ENCODE peak calls at places on chromosomes 7 and 10, in ten cellular contexts. One of them, this sample, is unnamed.
A peak's percentile ranks its signal among the peaks of the same experiment; 100 is the strongest.

GRCh38 chr7:25795824-25796235 is 356.2 kb upstream of the NFE2L3 start:
- DNase-seq in left ventricle myocardium inferior: no peak
- DNase-seq in aorta: no peak
- DNase-seq in GM23338: no peak
- DNase-seq in stimulated activated naive B cell treated with anti-CD40 and anti-IgM and Interleukin-4, amounts not matched to agents 10 μg/mL and 1 μg/mL and 100 μg/mL, for 72 hours: no peak
- DNase-seq in occipital lobe: no peak
- DNase-seq in activated T-cell treated with anti-CD3 and anti-CD28 coated beads, Interleukin-2, amount 50 U/mL, for 4 hours: no peak
- DNase-seq in lung: no peak
- DNase-seq in GM04503: no peak
- DNase-seq in lower lobe of right lung: no peak
- DNase-seq in this sample: no peak

GRCh38 chr7:96503597-96503996 is 181.7 kb upstream of the SLC25A13 start:
- DNase-seq in left ventricle myocardium inferior: no peak
- DNase-seq in activated T-cell treated with anti-CD3 and anti-CD28 coated beads, Interleukin-2, amount 50 U/mL, for 4 hours: no peak
- DNase-seq in lower lobe of right lung: no peak
- DNase-seq in GM04503: no peak
- DNase-seq in lung: no peak
- DNase-seq in occipital lobe: no peak
- DNase-seq in GM23338: no peak
- DNase-seq in aorta: no peak
- DNase-seq in stimulated activated naive B cell treated with anti-CD40 and anti-IgM and Interleukin-4, amounts not matched to agents 10 μg/mL and 1 μg/mL and 100 μg/mL, for 72 hours: no peak
- DNase-seq in this sample: no peak

GRCh38 chr7:158313931-158314330 is 273.7 kb downstream of the PTPRN2 start:
- DNase-seq in left ventricle myocardium inferior: no peak
- DNase-seq in activated T-cell treated with anti-CD3 and anti-CD28 coated beads, Interleukin-2, amount 50 U/mL, for 4 hours: no peak
- DNase-seq in lower lobe of right lung: no peak
- DNase-seq in lung: no peak
- DNase-seq in occipital lobe: no peak
- DNase-seq in aorta: no peak
- DNase-seq in GM04503: no peak
- DNase-seq in stimulated activated naive B cell treated with anti-CD40 and anti-IgM and Interleukin-4, amounts not matched to agents 10 μg/mL and 1 μg/mL and 100 μg/mL, for 72 hours: no peak
- DNase-seq in GM23338: no peak
- DNase-seq in this sample: no peak

GRCh38 chr10:76150139-76150885 is 718.9 kb downstream of the LRMDA start:
- DNase-seq in GM04503: no peak
- DNase-seq in aorta: no peak
- DNase-seq in lung: peak; percentile 76
- DNase-seq in occipital lobe: no peak
- DNase-seq in GM23338: peak; percentile 48
- DNase-seq in left ventricle myocardium inferior: no peak
- DNase-seq in stimulated activated naive B cell treated with anti-CD40 and anti-IgM and Interleukin-4, amounts not matched to agents 10 μg/mL and 1 μg/mL and 100 μg/mL, for 72 hours: no peak
- DNase-seq in activated T-cell treated with anti-CD3 and anti-CD28 coated beads, Interleukin-2, amount 50 U/mL, for 4 hours: no peak
- DNase-seq in lower lobe of right lung: peak; percentile 63
- DNase-seq in this sample: peak; percentile 94

GRCh38 chr10:121734517-121735137 is 136.4 kb upstream of the FGFR2 start:
- DNase-seq in aorta: no peak
- DNase-seq in GM23338: peak; percentile 74
- DNase-seq in stimulated activated naive B cell treated with anti-CD40 and anti-IgM and Interleukin-4, amounts not matched to agents 10 μg/mL and 1 μg/mL and 100 μg/mL, for 72 hours: no peak
- DNase-seq in GM04503: no peak
- DNase-seq in occipital lobe: no peak
- DNase-seq in activated T-cell treated with anti-CD3 and anti-CD28 coated beads, Interleukin-2, amount 50 U/mL, for 4 hours: no peak
- DNase-seq in lower lobe of right lung: no peak
- DNase-seq in left ventricle myocardium inferior: no peak
- DNase-seq in lung: no peak
- DNase-seq in this sample: peak; percentile 35

GRCh38 chr10:72186633-72187330 is 29.0 kb upstream of the ANAPC16 start:
- DNase-seq in lower lobe of right lung: no peak
- DNase-seq in stimulated activated naive B cell treated with anti-CD40 and anti-IgM and Interleukin-4, amounts not matched to agents 10 μg/mL and 1 μg/mL and 100 μg/mL, for 72 hours: no peak
- DNase-seq in GM23338: no peak
- DNase-seq in activated T-cell treated with anti-CD3 and anti-CD28 coated beads, Interleukin-2, amount 50 U/mL, for 4 hours: no peak
- DNase-seq in left ventricle myocardium inferior: no peak
- DNase-seq in lung: no peak
- DNase-seq in occipital lobe: no peak
- DNase-seq in GM04503: peak; percentile 49
- DNase-seq in aorta: no peak
- DNase-seq in this sample: no peak

GRCh38 chr10:12643279-12643678 is 293.9 kb downstream of the CAMK1D start:
- DNase-seq in left ventricle myocardium inferior: no peak
- DNase-seq in lung: no peak
- DNase-seq in aorta: no peak
- DNase-seq in lower lobe of right lung: no peak
- DNase-seq in GM23338: peak; percentile 47
- DNase-seq in occipital lobe: no peak
- DNase-seq in GM04503: no peak
- DNase-seq in activated T-cell treated with anti-CD3 and anti-CD28 coated beads, Interleukin-2, amount 50 U/mL, for 4 hours: no peak
- DNase-seq in stimulated activated naive B cell treated with anti-CD40 and anti-IgM and Interleukin-4, amounts not matched to agents 10 μg/mL and 1 μg/mL and 100 μg/mL, for 72 hours: no peak
- DNase-seq in this sample: peak; percentile 60

GRCh38 chr7:36862685-36863375 is 138.5 kb upstream of the AOAH start:
- DNase-seq in stimulated activated naive B cell treated with anti-CD40 and anti-IgM and Interleukin-4, amounts not matched to agents 10 μg/mL and 1 μg/mL and 100 μg/mL, for 72 hours: no peak
- DNase-seq in occipital lobe: no peak
- DNase-seq in lower lobe of right lung: no peak
- DNase-seq in activated T-cell treated with anti-CD3 and anti-CD28 coated beads, Interleukin-2, amount 50 U/mL, for 4 hours: no peak
- DNase-seq in aorta: no peak
- DNase-seq in GM23338: no peak
- DNase-seq in lung: no peak
- DNase-seq in GM04503: no peak
- DNase-seq in left ventricle myocardium inferior: no peak
- DNase-seq in this sample: no peak

GRCh38 chr7:101303102-101303701 is 18.4 kb downstream of the IFT22 start:
- DNase-seq in aorta: no peak
- DNase-seq in lower lobe of right lung: no peak
- DNase-seq in stimulated activated naive B cell treated with anti-CD40 and anti-IgM and Interleukin-4, amounts not matched to agents 10 μg/mL and 1 μg/mL and 100 μg/mL, for 72 hours: no peak
- DNase-seq in activated T-cell treated with anti-CD3 and anti-CD28 coated beads, Interleukin-2, amount 50 U/mL, for 4 hours: no peak
- DNase-seq in GM23338: peak; percentile 66
- DNase-seq in GM04503: no peak
- DNase-seq in left ventricle myocardium inferior: no peak
- DNase-seq in lung: no peak
- DNase-seq in occipital lobe: no peak
- DNase-seq in this sample: peak; percentile 82

GRCh38 chr7:80666376-80666775 is 27.9 kb downstream of the CD36 start:
- DNase-seq in stimulated activated naive B cell treated with anti-CD40 and anti-IgM and Interleukin-4, amounts not matched to agents 10 μg/mL and 1 μg/mL and 100 μg/mL, for 72 hours: no peak
- DNase-seq in activated T-cell treated with anti-CD3 and anti-CD28 coated beads, Interleukin-2, amount 50 U/mL, for 4 hours: no peak
- DNase-seq in GM23338: no peak
- DNase-seq in occipital lobe: no peak
- DNase-seq in lung: no peak
- DNase-seq in aorta: no peak
- DNase-seq in GM04503: no peak
- DNase-seq in lower lobe of right lung: no peak
- DNase-seq in left ventricle myocardium inferior: no peak
- DNase-seq in this sample: no peak

GRCh38 chr7:13990319-13990983 is 985 bp upstream of the ETV1 start:
- DNase-seq in lower lobe of right lung: peak; percentile 60
- DNase-seq in stimulated activated naive B cell treated with anti-CD40 and anti-IgM and Interleukin-4, amounts not matched to agents 10 μg/mL and 1 μg/mL and 100 μg/mL, for 72 hours: peak; percentile 3
- DNase-seq in GM23338: peak; percentile 96
- DNase-seq in GM04503: no peak
- DNase-seq in left ventricle myocardium inferior: peak; percentile 34
- DNase-seq in aorta: no peak
- DNase-seq in occipital lobe: peak; percentile 34
- DNase-seq in lung: peak; percentile 59
- DNase-seq in activated T-cell treated with anti-CD3 and anti-CD28 coated beads, Interleukin-2, amount 50 U/mL, for 4 hours: no peak
- DNase-seq in this sample: peak; percentile 93

GRCh38 chr10:73889014-73889413 is 14.7 kb upstream of the CAMK2G start:
- DNase-seq in lower lobe of right lung: peak; percentile 83
- DNase-seq in GM04503: peak; percentile 68
- DNase-seq in lung: no peak
- DNase-seq in left ventricle myocardium inferior: peak; percentile 56
- DNase-seq in activated T-cell treated with anti-CD3 and anti-CD28 coated beads, Interleukin-2, amount 50 U/mL, for 4 hours: peak; percentile 16
- DNase-seq in GM23338: no peak
- DNase-seq in occipital lobe: peak; percentile 17
- DNase-seq in stimulated activated naive B cell treated with anti-CD40 and anti-IgM and Interleukin-4, amounts not matched to agents 10 μg/mL and 1 μg/mL and 100 μg/mL, for 72 hours: peak; percentile 44
- DNase-seq in aorta: peak; percentile 86
- DNase-seq in this sample: peak; percentile 78

GRCh38 chr7:41975854-41976253 is 261.2 kb downstream of the GLI3 start:
- DNase-seq in aorta: no peak
- DNase-seq in left ventricle myocardium inferior: no peak
- DNase-seq in lower lobe of right lung: no peak
- DNase-seq in lung: no peak
- DNase-seq in activated T-cell treated with anti-CD3 and anti-CD28 coated beads, Interleukin-2, amount 50 U/mL, for 4 hours: no peak
- DNase-seq in stimulated activated naive B cell treated with anti-CD40 and anti-IgM and Interleukin-4, amounts not matched to agents 10 μg/mL and 1 μg/mL and 100 μg/mL, for 72 hours: no peak
- DNase-seq in GM23338: no peak
- DNase-seq in occipital lobe: no peak
- DNase-seq in GM04503: no peak
- DNase-seq in this sample: no peak

GRCh38 chr7:22726849-22727792 is at the start of gene IL6:
- DNase-seq in activated T-cell treated with anti-CD3 and anti-CD28 coated beads, Interleukin-2, amount 50 U/mL, for 4 hours: peak; percentile 7
- DNase-seq in lower lobe of right lung: peak; percentile 83
- DNase-seq in GM23338: peak; percentile 61
- DNase-seq in lung: peak; percentile 74
- DNase-seq in stimulated activated naive B cell treated with anti-CD40 and anti-IgM and Interleukin-4, amounts not matched to agents 10 μg/mL and 1 μg/mL and 100 μg/mL, for 72 hours: peak; percentile 46
- DNase-seq in aorta: peak; percentile 94
- DNase-seq in occipital lobe: no peak
- DNase-seq in left ventricle myocardium inferior: peak; percentile 84
- DNase-seq in GM04503: peak; percentile 86
- DNase-seq in this sample: peak; percentile 93

GRCh38 chr10:101495324-101495925 is 92.6 kb downstream of the POLL start:
- DNase-seq in GM04503: no peak
- DNase-seq in aorta: no peak
- DNase-seq in lower lobe of right lung: no peak
- DNase-seq in left ventricle myocardium inferior: no peak
- DNase-seq in stimulated activated naive B cell treated with anti-CD40 and anti-IgM and Interleukin-4, amounts not matched to agents 10 μg/mL and 1 μg/mL and 100 μg/mL, for 72 hours: no peak
- DNase-seq in GM23338: peak; percentile 61
- DNase-seq in occipital lobe: no peak
- DNase-seq in activated T-cell treated with anti-CD3 and anti-CD28 coated beads, Interleukin-2, amount 50 U/mL, for 4 hours: no peak
- DNase-seq in lung: no peak
- DNase-seq in this sample: no peak

GRCh38 chr10:72979709-72980108 is 25.1 kb upstream of the PLA2G12B start:
- DNase-seq in lung: no peak
- DNase-seq in occipital lobe: no peak
- DNase-seq in aorta: no peak
- DNase-seq in left ventricle myocardium inferior: no peak
- DNase-seq in stimulated activated naive B cell treated with anti-CD40 and anti-IgM and Interleukin-4, amounts not matched to agents 10 μg/mL and 1 μg/mL and 100 μg/mL, for 72 hours: no peak
- DNase-seq in GM04503: no peak
- DNase-seq in GM23338: no peak
- DNase-seq in activated T-cell treated with anti-CD3 and anti-CD28 coated beads, Interleukin-2, amount 50 U/mL, for 4 hours: no peak
- DNase-seq in lower lobe of right lung: no peak
- DNase-seq in this sample: no peak

GRCh38 chr10:26430641-26431163 is 7.4 kb upstream of the APBB1IP start:
- DNase-seq in activated T-cell treated with anti-CD3 and anti-CD28 coated beads, Interleukin-2, amount 50 U/mL, for 4 hours: no peak
- DNase-seq in lung: no peak
- DNase-seq in lower lobe of right lung: no peak
- DNase-seq in stimulated activated naive B cell treated with anti-CD40 and anti-IgM and Interleukin-4, amounts not matched to agents 10 μg/mL and 1 μg/mL and 100 μg/mL, for 72 hours: peak; percentile 31
- DNase-seq in GM04503: no peak
- DNase-seq in aorta: no peak
- DNase-seq in GM23338: no peak
- DNase-seq in left ventricle myocardium inferior: no peak
- DNase-seq in occipital lobe: no peak
- DNase-seq in this sample: no peak

GRCh38 chr7:107025449-107026103 is 18.9 kb upstream of the PRKAR2B start:
- DNase-seq in occipital lobe: no peak
- DNase-seq in aorta: no peak
- DNase-seq in activated T-cell treated with anti-CD3 and anti-CD28 coated beads, Interleukin-2, amount 50 U/mL, for 4 hours: no peak
- DNase-seq in GM04503: no peak
- DNase-seq in GM23338: no peak
- DNase-seq in lower lobe of right lung: no peak
- DNase-seq in lung: no peak
- DNase-seq in stimulated activated naive B cell treated with anti-CD40 and anti-IgM and Interleukin-4, amounts not matched to agents 10 μg/mL and 1 μg/mL and 100 μg/mL, for 72 hours: no peak
- DNase-seq in left ventricle myocardium inferior: no peak
- DNase-seq in this sample: no peak

GRCh38 chr7:39567294-39567693 is 1.1 kb downstream of the YAE1 start:
- DNase-seq in GM23338: no peak
- DNase-seq in left ventricle myocardium inferior: no peak
- DNase-seq in lower lobe of right lung: no peak
- DNase-seq in aorta: no peak
- DNase-seq in activated T-cell treated with anti-CD3 and anti-CD28 coated beads, Interleukin-2, amount 50 U/mL, for 4 hours: no peak
- DNase-seq in GM04503: no peak
- DNase-seq in lung: no peak
- DNase-seq in occipital lobe: no peak
- DNase-seq in stimulated activated naive B cell treated with anti-CD40 and anti-IgM and Interleukin-4, amounts not matched to agents 10 μg/mL and 1 μg/mL and 100 μg/mL, for 72 hours: no peak
- DNase-seq in this sample: no peak

GRCh38 chr10:88291289-88292184 is 291.6 kb downstream of the RNLS start:
- DNase-seq in aorta: no peak
- DNase-seq in stimulated activated naive B cell treated with anti-CD40 and anti-IgM and Interleukin-4, amounts not matched to agents 10 μg/mL and 1 μg/mL and 100 μg/mL, for 72 hours: no peak
- DNase-seq in GM23338: peak; percentile 13
- DNase-seq in activated T-cell treated with anti-CD3 and anti-CD28 coated beads, Interleukin-2, amount 50 U/mL, for 4 hours: no peak
- DNase-seq in lower lobe of right lung: no peak
- DNase-seq in occipital lobe: no peak
- DNase-seq in lung: no peak
- DNase-seq in left ventricle myocardium inferior: no peak
- DNase-seq in GM04503: no peak
- DNase-seq in this sample: peak; percentile 11

GRCh38 chr10:43239756-43240155 is 27.1 kb downstream of the RASGEF1A start:
- DNase-seq in left ventricle myocardium inferior: no peak
- DNase-seq in lower lobe of right lung: no peak
- DNase-seq in activated T-cell treated with anti-CD3 and anti-CD28 coated beads, Interleukin-2, amount 50 U/mL, for 4 hours: no peak
- DNase-seq in lung: no peak
- DNase-seq in occipital lobe: no peak
- DNase-seq in GM23338: no peak
- DNase-seq in stimulated activated naive B cell treated with anti-CD40 and anti-IgM and Interleukin-4, amounts not matched to agents 10 μg/mL and 1 μg/mL and 100 μg/mL, for 72 hours: no peak
- DNase-seq in GM04503: no peak
- DNase-seq in aorta: no peak
- DNase-seq in this sample: no peak

GRCh38 chr7:26664735-26665420 is 199.5 kb downstream of the SKAP2 start:
- DNase-seq in lower lobe of right lung: no peak
- DNase-seq in lung: peak; percentile 42
- DNase-seq in occipital lobe: no peak
- DNase-seq in GM23338: no peak
- DNase-seq in GM04503: no peak
- DNase-seq in left ventricle myocardium inferior: no peak
- DNase-seq in aorta: no peak
- DNase-seq in activated T-cell treated with anti-CD3 and anti-CD28 coated beads, Interleukin-2, amount 50 U/mL, for 4 hours: peak; percentile 6
- DNase-seq in stimulated activated naive B cell treated with anti-CD40 and anti-IgM and Interleukin-4, amounts not matched to agents 10 μg/mL and 1 μg/mL and 100 μg/mL, for 72 hours: no peak
- DNase-seq in this sample: peak; percentile 14